ENCODE peak calls at places on chromosome 2, in seven cellular contexts. Y is endothelial cell, O is HL-60, D is astrocyte, G is Calu3, C is GM10248, J is RWPE1. N is an unnamed sample.

GRCh38 chr2:18663861-18664260 is 74.5 kb upstream of the NT5C1B start:
- DNase-seq in Y (no peak), O (no peak), D (no peak), G (no peak), C (no peak), J (no peak), N (no peak)

GRCh38 chr2:232398293-232399034 is 8.2 kb upstream of the ALPG start:
- DNase-seq in Y (no peak), O (no peak), D (no peak), G (peak), C (no peak), J (no peak), N (no peak)

GRCh38 chr2:175964195-175964594 is 37.9 kb downstream of the LNPK start:
- DNase-seq in Y (no peak), O (no peak), D (no peak), G (peak), C (no peak), J (no peak), N (peak)

GRCh38 chr2:40914648-40915047 is 462.8 kb upstream of the SLC8A1 start:
- DNase-seq in Y (no peak), O (no peak), D (no peak), G (no peak), C (no peak), J (no peak), N (no peak)

GRCh38 chr2:70301344-70302194 is at the start of gene FAM136A:
- DNase-seq in Y (peak), O (peak), D (peak), G (peak), C (peak), J (peak), N (peak)

GRCh38 chr2:15571729-15572128 is 10.6 kb upstream of the NBAS start:
- DNase-seq in Y (no peak), O (no peak), D (no peak), G (no peak), C (no peak), J (no peak), N (no peak)

GRCh38 chr2:98608962-98609604 is 694 bp downstream of the UNC50 start:
- DNase-seq in Y (peak), O (no peak), D (peak), G (peak), C (no peak), J (no peak), N (peak)

GRCh38 chr2:228681426-228681825 is 499.9 kb upstream of the SPHKAP start:
- DNase-seq in Y (no peak), O (no peak), D (peak), G (no peak), C (no peak), J (peak), N (peak)

GRCh38 chr2:99249951-99250350 is 5.5 kb downstream of the LYG2 start:
- DNase-seq in Y (no peak), O (no peak), D (no peak), G (no peak), C (no peak), J (no peak), N (no peak)

GRCh38 chr2:193584522-193584938 is 1389.8 kb upstream of the TMEFF2 start:
- DNase-seq in Y (peak), O (no peak), D (peak), G (peak), C (peak), J (no peak), N (peak)

GRCh38 chr2:236899945-236900640 is 185.6 kb upstream of the COPS8 start:
- DNase-seq in Y (no peak), O (no peak), D (no peak), G (no peak), C (no peak), J (no peak), N (no peak)

GRCh38 chr2:47907097-47907781 is 941 bp upstream of the FBXO11 start:
- DNase-seq in Y (no peak), O (no peak), D (no peak), G (no peak), C (no peak), J (no peak), N (no peak)

GRCh38 chr2:57711991-57712390 is 334.6 kb upstream of the VRK2 start:
- DNase-seq in Y (no peak), O (no peak), D (no peak), G (no peak), C (no peak), J (no peak), N (no peak)

GRCh38 chr2:129766594-129766993 is 212.9 kb upstream of the RAB6C start:
- DNase-seq in Y (no peak), O (no peak), D (no peak), G (no peak), C (no peak), J (no peak), N (no peak)

GRCh38 chr2:162587653-162588052 is 243.7 kb downstream of the GCA start:
- DNase-seq in Y (no peak), O (no peak), D (no peak), G (no peak), C (no peak), J (no peak), N (no peak)

GRCh38 chr2:20422679-20423271 is 24.1 kb upstream of the RHOB start:
- DNase-seq in Y (no peak), O (no peak), D (no peak), G (no peak), C (peak), J (no peak), N (peak)
- TF ChIP-seq CTCF in Y (no peak), O (no peak), D (no peak), G (no peak), C (peak), J (no peak), N (peak)

DNA sequence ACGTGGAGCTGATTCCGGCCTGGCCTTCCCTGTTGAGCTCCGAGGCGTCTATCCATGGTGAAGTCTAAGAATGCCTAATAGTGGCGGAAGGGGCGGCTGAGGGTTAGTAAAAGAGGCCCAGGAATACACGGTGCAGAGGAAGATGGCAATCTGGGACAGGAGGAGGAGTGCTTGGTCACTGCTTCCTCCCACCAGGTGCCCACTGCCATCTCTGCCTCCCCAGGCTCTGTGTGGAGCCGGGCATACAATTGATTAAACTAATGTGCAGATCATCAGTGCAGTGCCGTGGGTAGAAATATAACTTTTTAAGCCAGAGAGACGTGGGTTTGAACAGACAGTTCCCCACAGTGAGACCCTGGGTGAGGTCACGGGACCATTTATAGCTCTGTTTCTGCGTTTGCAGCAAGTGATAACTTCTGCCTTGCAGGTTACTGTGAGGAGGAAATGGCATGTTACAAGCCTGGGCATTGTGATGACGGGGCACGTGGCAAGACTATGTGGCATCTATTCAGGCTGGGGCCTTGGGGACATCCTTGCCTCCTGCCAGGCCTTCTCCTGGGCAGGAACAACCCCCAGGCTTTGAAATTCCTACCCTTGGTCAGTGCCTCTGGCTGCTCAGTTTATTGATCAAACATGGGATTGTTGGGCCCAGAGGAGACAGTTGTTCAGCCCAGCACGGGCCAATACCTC is 204.9 kb downstream of the ASB1 start:
- DNase-seq in Y (no peak), O (no peak), D (no peak), G (no peak), C (no peak), J (no peak), N (no peak)
- TF ChIP-seq CTCF in Y (no peak), O (no peak), D (no peak), G (no peak), C (no peak), J (no peak), N (no peak)

DNA sequence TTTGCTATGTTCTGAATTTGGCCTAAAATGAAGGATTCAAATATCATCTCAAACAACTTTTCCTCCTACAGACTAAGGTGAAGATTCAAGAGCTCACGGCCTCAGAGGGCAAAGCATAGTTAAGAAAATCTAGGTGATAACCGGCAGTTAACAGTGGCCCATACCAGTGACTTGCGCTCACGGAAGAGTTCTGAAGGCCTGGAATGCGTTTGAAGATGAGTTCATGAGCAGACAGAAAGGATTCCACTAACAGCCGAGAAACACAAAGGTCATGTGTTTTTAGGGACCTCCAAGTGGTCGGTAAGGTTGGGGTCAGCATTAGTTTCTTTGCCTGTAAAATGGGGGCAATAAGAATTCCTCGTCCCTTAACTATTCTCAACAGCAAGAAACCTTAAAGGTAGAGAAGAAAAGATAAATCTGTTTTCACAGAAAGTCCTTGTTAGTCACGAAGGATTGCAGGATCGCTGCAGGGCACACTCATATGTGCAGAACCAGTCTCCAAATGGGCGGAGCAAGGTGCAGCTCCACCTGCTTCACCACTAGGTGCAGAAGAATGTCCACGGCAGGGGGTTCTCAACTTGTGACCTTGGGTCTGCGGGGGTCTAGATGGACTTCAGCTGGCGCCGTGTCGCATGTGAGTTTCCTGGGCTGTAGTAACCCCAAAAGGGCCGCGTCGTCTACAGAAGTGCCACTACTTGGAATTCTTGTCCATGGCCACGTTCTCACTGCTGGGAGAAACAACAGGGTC is 708 bp upstream of the RPIA start:
- DNase-seq in Y (no peak), O (no peak), D (peak), G (peak), C (peak), J (peak), N (peak)
- TF ChIP-seq CTCF in Y (no peak), O (no peak), D (no peak), G (no peak), C (no peak), J (no peak), N (peak)

GRCh38 chr2:182980652-182981051 is 57.6 kb downstream of the NCKAP1 start:
- DNase-seq in Y (no peak), O (no peak), D (no peak), G (no peak), C (no peak), J (no peak), N (no peak)

GRCh38 chr2:182977463-182977862 is 60.8 kb downstream of the NCKAP1 start:
- DNase-seq in Y (no peak), O (no peak), D (no peak), G (no peak), C (no peak), J (no peak), N (no peak)

GRCh38 chr2:182982934-182983333 is 55.3 kb downstream of the NCKAP1 start:
- DNase-seq in Y (no peak), O (no peak), D (no peak), G (no peak), C (no peak), J (no peak), N (no peak)

DNA sequence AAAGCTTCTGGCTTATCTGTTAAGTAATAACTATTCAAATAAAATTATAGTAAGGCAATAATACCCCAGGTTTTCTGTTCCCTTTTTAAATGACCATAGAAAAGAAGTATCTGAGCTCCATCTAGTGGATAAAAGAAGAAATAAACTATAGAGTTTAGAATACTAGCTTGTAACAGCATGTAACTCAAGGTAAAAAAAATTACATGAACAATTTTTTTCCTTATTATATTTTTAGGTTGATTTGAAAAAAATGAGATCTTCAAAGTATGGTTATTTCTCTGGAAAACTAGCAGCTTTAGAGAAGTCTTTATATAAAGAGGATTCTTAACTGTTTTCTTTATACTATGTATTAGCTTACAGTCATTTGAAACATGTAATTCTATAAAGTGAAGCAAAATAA is 58.1 kb downstream of the NCKAP1 start:
- DNase-seq in Y (no peak), O (no peak), D (peak), G (no peak), C (peak), J (peak), N (peak)
- TF ChIP-seq CTCF in Y (peak), O (peak), D (peak), G (no peak), C (peak), J (peak), N (peak)

DNA sequence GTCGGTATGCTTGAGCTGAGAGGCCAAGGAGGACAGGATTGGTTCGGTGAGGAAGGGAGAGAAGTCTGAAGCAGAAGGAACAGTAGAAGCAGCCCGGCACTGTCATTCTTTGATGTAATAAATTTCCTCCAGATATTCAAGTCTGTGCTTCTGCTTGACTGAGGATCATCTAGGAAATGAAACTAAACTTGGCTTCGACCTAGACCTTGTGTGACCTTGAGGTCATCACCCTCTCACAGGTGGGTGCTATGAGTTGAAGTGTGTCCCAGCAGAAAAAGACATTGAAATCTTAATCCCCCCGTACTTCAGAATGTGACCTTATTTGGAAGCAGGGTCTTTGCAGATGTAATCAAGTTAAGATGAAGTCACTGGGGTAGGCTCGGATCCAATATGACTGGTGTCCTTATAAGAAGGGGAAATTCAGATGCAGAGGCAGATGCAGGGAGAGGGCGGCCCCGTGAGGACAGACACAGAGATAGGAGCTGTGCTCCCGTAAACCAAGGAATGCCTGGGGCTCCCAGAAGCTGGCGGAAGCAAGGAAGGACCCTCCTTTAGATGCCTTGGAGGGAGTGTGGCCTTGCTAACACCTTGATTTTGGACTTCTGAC is 49.0 kb downstream of the PRKCE start:
- DNase-seq in Y (no peak), O (no peak), D (no peak), G (no peak), C (no peak), J (no peak), N (no peak)
- TF ChIP-seq CTCF in Y (no peak), O (no peak), D (no peak), G (no peak), C (peak), J (no peak), N (no peak)

GRCh38 chr2:10658914-10659257 is 30.9 kb downstream of the NOL10 start:
- DNase-seq in Y (no peak), O (no peak), D (peak), G (no peak), C (no peak), J (no peak), N (no peak)

GRCh38 chr2:10661846-10662245 is 27.9 kb downstream of the NOL10 start:
- DNase-seq in Y (no peak), O (no peak), D (no peak), G (no peak), C (no peak), J (no peak), N (no peak)

GRCh38 chr2:10658041-10658913 is 31.5 kb downstream of the NOL10 start:
- DNase-seq in Y (no peak), O (no peak), D (peak), G (peak), C (no peak), J (peak), N (peak)

GRCh38 chr2:10655841-10656225 is 33.9 kb downstream of the NOL10 start:
- DNase-seq in Y (no peak), O (no peak), D (no peak), G (no peak), C (no peak), J (peak), N (no peak)

GRCh38 chr2:10659898-10660568 is 29.7 kb downstream of the NOL10 start:
- DNase-seq in Y (peak), O (no peak), D (peak), G (peak), C (no peak), J (peak), N (peak)
- TF ChIP-seq CTCF in Y (peak), O (peak), D (peak), G (peak), C (peak), J (peak), N (peak)

GRCh38 chr2:151029406-151030157 is 232.1 kb downstream of the RBM43 start:
- DNase-seq in Y (no peak), O (no peak), D (peak), G (no peak), C (no peak), J (no peak), N (peak)

GRCh38 chr2:151028691-151029176 is 232.9 kb downstream of the RBM43 start:
- DNase-seq in Y (no peak), O (no peak), D (no peak), G (no peak), C (no peak), J (no peak), N (peak)

GRCh38 chr2:151033454-151034248 is 228.0 kb downstream of the RBM43 start:
- DNase-seq in Y (no peak), O (no peak), D (no peak), G (no peak), C (no peak), J (no peak), N (no peak)

GRCh38 chr2:151032741-151033152 is 228.9 kb downstream of the RBM43 start:
- DNase-seq in Y (no peak), O (no peak), D (peak), G (no peak), C (no peak), J (no peak), N (peak)

GRCh38 chr2:151030663-151031230 is 230.9 kb downstream of the RBM43 start:
- DNase-seq in Y (no peak), O (no peak), D (no peak), G (no peak), C (no peak), J (no peak), N (no peak)
- TF ChIP-seq CTCF in Y (peak), O (no peak), D (no peak), G (peak), C (no peak), J (no peak), N (peak)

GRCh38 chr2:240966906-240967680 is 31.3 kb upstream of the SNED1 start:
- DNase-seq in Y (no peak), O (no peak), D (no peak), G (no peak), C (no peak), J (no peak), N (no peak)
- TF ChIP-seq CTCF in Y (no peak), O (no peak), D (no peak), G (no peak), C (no peak), J (no peak), N (no peak)

DNA sequence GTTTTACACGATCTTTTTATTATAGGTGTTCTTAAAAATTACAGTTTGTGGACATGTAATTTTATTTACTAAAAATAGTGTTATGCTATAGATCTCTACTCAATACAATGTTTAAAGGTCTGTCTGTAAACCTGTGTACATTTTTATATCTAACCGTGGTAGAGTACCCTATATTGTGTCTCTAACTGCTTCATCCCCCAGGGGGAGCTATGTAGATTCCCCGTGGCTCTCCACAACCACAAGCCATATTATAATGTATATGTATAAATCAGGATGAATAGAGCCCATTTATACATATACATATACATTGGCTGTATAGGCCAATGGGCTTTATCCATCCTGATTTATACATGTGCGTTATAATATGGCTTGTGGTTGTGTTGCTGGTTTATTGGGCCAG is 59.4 kb downstream of the ADAM23 start:
- DNase-seq in Y (no peak), O (no peak), D (no peak), G (no peak), C (no peak), J (no peak), N (no peak)
- TF ChIP-seq CTCF in Y (no peak), O (no peak), D (no peak), G (no peak), C (no peak), J (no peak), N (no peak)

GRCh38 chr2:146934921-146935320 is 909.9 kb upstream of the ACVR2A start:
- DNase-seq in Y (no peak), O (no peak), D (no peak), G (no peak), C (no peak), J (no peak), N (no peak)

GRCh38 chr2:146927080-146927714 is 917.6 kb upstream of the ACVR2A start:
- DNase-seq in Y (peak), O (no peak), D (peak), G (peak), C (peak), J (peak), N (peak)

DNA sequence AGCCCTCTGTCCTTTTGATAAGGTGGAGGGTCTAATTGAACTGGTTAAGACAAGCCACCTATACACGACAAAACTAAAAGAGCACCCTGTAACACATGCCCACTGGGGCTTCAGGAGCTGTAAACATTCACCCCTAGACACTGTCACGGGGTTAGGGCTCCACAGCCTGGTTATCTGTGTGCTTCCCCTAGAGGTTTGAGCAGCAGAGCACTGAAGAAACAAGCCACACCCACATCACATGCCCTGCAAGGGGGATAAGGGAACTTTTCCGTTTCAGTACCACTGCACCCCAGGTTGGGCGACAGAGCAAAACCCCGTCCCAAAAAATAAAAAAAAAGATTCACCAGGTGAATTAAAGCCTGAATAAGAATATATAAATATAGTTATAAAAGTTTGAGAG is 913.7 kb upstream of the ACVR2A start:
- DNase-seq in Y (no peak), O (no peak), D (no peak), G (no peak), C (no peak), J (no peak), N (no peak)
- TF ChIP-seq CTCF in Y (no peak), O (no peak), D (no peak), G (no peak), C (no peak), J (no peak), N (no peak)